ENCODE peak calls at places on chromosomes 7 and 10, in four cellular contexts. Y is A549, V is HepG2, X is K562. T is an unnamed sample.

GRCh38 chr7:73828107-73828803 is 2.5 kb upstream of the CLDN4 start:
- DNase-seq in Y (peak), V (peak), X (peak), T (no peak)

GRCh38 chr7:92627956-92628355 is 37.8 kb upstream of the FAM133B start:
- DNase-seq in Y (no peak), V (no peak), X (no peak), T (no peak)

GRCh38 chr10:21197006-21197405 is 299.9 kb upstream of the NEBL start:
- DNase-seq in V (no peak), Y (no peak), X (no peak), T (no peak)

GRCh38 chr7:40569326-40569725 is 434.5 kb downstream of the SUGCT start:
- DNase-seq in V (no peak), Y (no peak), X (no peak), T (no peak)

GRCh38 chr10:127922675-127923366 is 15.9 kb downstream of the PTPRE start:
- DNase-seq in Y (peak), X (no peak), V (peak), T (no peak)

GRCh38 chr10:107687702-107688101 is 523.2 kb upstream of the SORCS1 start:
- DNase-seq in V (no peak), X (no peak), Y (no peak), T (no peak)

GRCh38 chr7:22331704-22332103 is 25.2 kb downstream of the RAPGEF5 start:
- DNase-seq in X (no peak), Y (no peak), V (no peak), T (no peak)

GRCh38 chr7:37452346-37452745 is 3.7 kb upstream of the ELMO1 start:
- DNase-seq in Y (no peak), X (no peak), V (no peak), T (peak)

GRCh38 chr10:80199828-80200227 is 5.5 kb downstream of the ANXA11 start:
- DNase-seq in V (no peak), X (no peak), Y (no peak), T (no peak)

GRCh38 chr10:18400911-18401260 is 250.5 kb downstream of the NSUN6 start:
- DNase-seq in X (no peak), V (no peak), Y (no peak), T (peak)

GRCh38 chr7:3897430-3898385 is 596.7 kb downstream of the SDK1 start:
- DNase-seq in V (peak), Y (peak), X (peak), T (peak)

GRCh38 chr10:78443900-78444571 is 410.4 kb downstream of the RPS24 start:
- DNase-seq in V (peak), Y (no peak), X (no peak), T (no peak)

GRCh38 chr10:78450239-78450638 is 416.6 kb downstream of the RPS24 start:
- DNase-seq in X (no peak), Y (no peak), V (no peak), T (no peak)

GRCh38 chr10:6445671-6446278 is 134.3 kb downstream of the PRKCQ start:
- DNase-seq in V (peak), X (peak), Y (peak), T (peak)

GRCh38 chr10:94524146-94524545 is 21.4 kb upstream of the HELLS start:
- DNase-seq in V (no peak), Y (no peak), X (no peak), T (no peak)

GRCh38 chr7:2980406-2981102 is 63.1 kb downstream of the CARD11 start:
- DNase-seq in V (no peak), Y (no peak), X (no peak), T (no peak)

GRCh38 chr10:95363303-95363912 is 72.6 kb upstream of the PDLIM1 start:
- DNase-seq in Y (peak), V (peak), X (peak), T (no peak)

GRCh38 chr7:6619961-6620360 is 4.6 kb downstream of the ZNF853 start:
- DNase-seq in X (no peak), Y (no peak), V (no peak), T (no peak)

GRCh38 chr10:126705951-126706565 is 35.6 kb upstream of the C10orf90 start:
- DNase-seq in V (no peak), X (no peak), Y (no peak), T (no peak)

GRCh38 chr7:45157653-45158401 is at the start of gene RAMP3:
- DNase-seq in Y (no peak), V (no peak), X (no peak), T (peak)

GRCh38 chr10:75630746-75631145 is 199.3 kb downstream of the LRMDA start:
- DNase-seq in Y (no peak), X (no peak), V (peak), T (no peak)

GRCh38 chr7:22814261-22815208 is 8.1 kb downstream of the TOMM7 start:
- DNase-seq in V (peak), Y (peak), X (no peak), T (no peak)

GRCh38 chr10:44907576-44907975 is 3.6 kb upstream of the TMEM72 start:
- DNase-seq in X (no peak), Y (no peak), V (no peak), T (no peak)

GRCh38 chr10:75708060-75708459 is 276.6 kb downstream of the LRMDA start:
- DNase-seq in X (no peak), Y (no peak), V (no peak), T (no peak)

GRCh38 chr10:119805702-119806230 is 66.9 kb downstream of the MCMBP start:
- DNase-seq in Y (no peak), V (no peak), X (no peak), T (no peak)

GRCh38 chr10:101920497-101920896 is 76.9 kb upstream of the KCNIP2 start:
- DNase-seq in X (no peak), V (no peak), Y (no peak), T (no peak)

GRCh38 chr7:28466885-28467284 is 54.6 kb downstream of the CREB5 start:
- DNase-seq in X (no peak), V (no peak), Y (no peak), T (no peak)

GRCh38 chr10:67086324-67087139 is 160.7 kb downstream of the LRRTM3 start:
- DNase-seq in V (no peak), X (no peak), Y (no peak), T (no peak)

GRCh38 chr10:102504179-102504975 is 605 bp downstream of the SUFU start:
- DNase-seq in V (no peak), X (peak), Y (no peak), T (peak)

GRCh38 chr7:28093617-28094232 is 86.9 kb downstream of the JAZF1 start:
- DNase-seq in X (peak), V (peak), Y (peak), T (peak)

GRCh38 chr10:1002425-1003006 is 14.3 kb downstream of the GTPBP4 start:
- DNase-seq in Y (no peak), V (no peak), X (no peak), T (no peak)

GRCh38 chr10:29585488-29585976 is 49.2 kb downstream of the SVIL start:
- DNase-seq in V (no peak), Y (no peak), X (no peak), T (peak)

GRCh38 chr10:29584436-29584835 is 50.3 kb downstream of the SVIL start:
- DNase-seq in Y (no peak), V (no peak), X (no peak), T (no peak)

GRCh38 chr10:29579455-29579970 is 55.3 kb downstream of the SVIL start:
- DNase-seq in Y (no peak), V (no peak), X (no peak), T (no peak)

GRCh38 chr10:29586509-29586908 is 48.3 kb downstream of the SVIL start:
- DNase-seq in X (no peak), Y (no peak), V (no peak), T (no peak)

DNA sequence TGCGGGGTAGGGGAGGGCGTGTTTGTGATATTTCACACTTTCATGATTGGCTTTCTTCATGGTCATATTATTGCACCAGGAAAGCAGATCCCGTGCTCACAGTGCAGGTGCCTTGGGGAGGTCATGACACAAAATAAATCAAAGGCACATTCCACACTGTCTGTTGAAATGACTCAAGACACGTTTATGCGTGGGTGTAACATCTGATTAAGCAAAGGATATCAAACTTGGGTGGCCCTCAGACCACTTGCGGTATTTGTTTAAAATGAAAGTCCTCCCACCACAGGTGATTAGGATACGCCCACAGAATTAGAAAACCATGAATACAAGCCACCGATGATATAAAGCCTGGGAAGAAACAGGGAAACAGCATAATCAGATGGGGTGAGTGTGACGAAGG is 51.1 kb downstream of the SVIL start:
- DNase-seq in X (no peak), Y (no peak), V (no peak), T (no peak)
- TF ChIP-seq JUN in X (no peak), Y (no peak), V (no peak), T (no peak)

GRCh38 chr10:97463363-97464132 is 17.6 kb downstream of the ZDHHC16 start:
- DNase-seq in V (peak), Y (peak), X (peak), T (peak)
- TF ChIP-seq HMGXB4 in V (peak), Y (no peak), X (no peak), T (no peak)

GRCh38 chr10:46551701-46552525 is 4.5 kb downstream of the GPRIN2 start:
- DNase-seq in X (no peak), Y (no peak), V (no peak), T (peak)
- TF ChIP-seq USF2 in X (no peak), Y (no peak), V (no peak), T (no peak)

DNA sequence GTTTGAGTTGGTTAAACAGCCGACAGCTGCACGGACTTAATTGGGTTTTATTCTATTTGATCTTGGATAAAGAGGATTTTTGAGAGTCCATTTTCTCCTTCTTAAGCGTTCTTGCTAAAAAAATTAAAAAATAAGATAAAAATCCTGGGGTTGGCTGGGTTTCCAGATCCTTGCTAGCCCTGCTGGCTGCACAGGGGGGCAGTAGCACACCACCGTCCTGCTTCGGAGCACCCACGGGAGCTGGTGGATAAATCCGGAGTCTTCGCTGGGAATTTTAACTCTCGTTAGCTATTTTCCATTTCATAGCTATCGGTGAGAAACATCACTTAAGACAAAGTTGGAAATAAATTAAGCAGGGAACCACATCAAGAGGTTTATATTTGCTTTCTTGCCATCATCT is 792.1 kb downstream of the TYW1 start:
- DNase-seq in V (no peak), X (peak), Y (no peak), T (peak)
- TF ChIP-seq JUN in V (no peak), X (no peak), Y (no peak), T (no peak)

DNA sequence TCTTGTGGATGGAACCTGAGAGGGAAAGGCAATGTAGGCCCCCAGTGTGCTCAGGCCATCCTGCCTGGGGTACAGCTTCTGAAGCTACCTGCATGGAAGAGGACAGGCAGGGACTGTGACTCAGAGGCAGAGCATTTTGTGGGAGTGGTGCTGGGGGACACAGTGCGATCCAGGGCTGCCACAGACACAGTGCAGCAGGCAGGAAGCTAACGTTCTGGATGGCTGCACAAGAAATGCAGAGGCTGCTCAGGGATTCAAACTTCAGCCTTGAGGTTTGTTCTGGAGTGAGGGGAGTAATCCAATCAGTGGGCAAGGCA is 648.0 kb upstream of the IGFBP3 start:
- DNase-seq in Y (no peak), X (no peak), V (peak), T (no peak)
- TF ChIP-seq HMGXB4 in Y (no peak), X (no peak), V (no peak), T (no peak)

GRCh38 chr7:17663056-17663675 is 277.1 kb downstream of the SNX13 start:
- DNase-seq in X (no peak), V (no peak), Y (no peak), T (no peak)
- TF ChIP-seq USF2 in X (no peak), V (no peak), Y (no peak), T (no peak)

GRCh38 chr10:110597476-110597875 is 30.0 kb downstream of the SMC3 start:
- DNase-seq in X (no peak), Y (no peak), V (no peak), T (no peak)

DNA sequence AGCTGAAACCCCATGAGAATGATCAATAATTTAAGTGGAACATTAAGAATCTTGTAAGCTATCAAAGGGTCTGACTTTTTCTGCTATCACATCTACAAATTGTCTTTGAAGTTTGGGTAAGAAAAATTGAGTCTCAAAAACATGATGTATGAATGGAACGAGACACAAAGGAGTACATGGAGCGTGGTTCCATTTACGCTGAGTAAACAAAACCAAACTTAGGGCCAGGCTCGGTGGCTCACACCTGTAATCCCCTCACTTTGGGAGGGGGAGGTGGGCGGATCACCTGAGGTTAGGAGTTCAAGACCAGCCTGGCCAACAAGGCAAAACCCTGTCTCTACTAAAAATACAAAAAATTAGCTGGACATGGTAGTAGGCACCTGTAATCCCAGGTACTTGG is 24.3 kb downstream of the SMC3 start:
- DNase-seq in V (no peak), Y (no peak), X (no peak), T (no peak)
- TF ChIP-seq JUN in V (no peak), Y (no peak), X (no peak), T (no peak)

DNA sequence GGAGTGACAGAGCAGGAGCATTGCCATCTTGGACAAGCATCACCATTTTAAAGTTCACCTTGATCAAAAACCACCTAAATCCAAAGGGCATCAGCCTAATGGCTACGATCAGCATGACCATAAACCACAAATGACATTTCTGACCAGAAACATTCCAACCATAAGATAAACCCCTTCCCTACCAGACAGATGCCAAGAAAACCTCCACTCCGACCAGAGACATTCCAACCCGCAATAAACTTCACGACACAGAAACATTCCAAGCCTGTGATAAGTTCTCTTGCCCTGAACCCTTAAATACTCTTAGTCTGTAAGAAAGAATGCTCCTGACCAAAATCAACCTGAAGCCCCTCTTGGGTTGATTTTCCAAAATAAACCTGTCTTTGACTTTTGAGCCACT is 606.9 kb downstream of the POM121L12 start:
- DNase-seq in X (no peak), V (no peak), Y (no peak), T (no peak)
- TF ChIP-seq HMGXB4 in X (no peak), V (no peak), Y (no peak), T (no peak)

GRCh38 chr10:73884017-73884416 is 9.7 kb upstream of the CAMK2G start:
- DNase-seq in X (no peak), Y (no peak), V (no peak), T (no peak)

GRCh38 chr10:73887038-73888015 is 13.0 kb upstream of the CAMK2G start:
- DNase-seq in Y (peak), X (no peak), V (no peak), T (no peak)

GRCh38 chr10:73888514-73888913 is 14.2 kb upstream of the CAMK2G start:
- DNase-seq in X (no peak), Y (no peak), V (no peak), T (no peak)

GRCh38 chr10:73886625-73887024 is 12.3 kb upstream of the CAMK2G start:
- DNase-seq in V (no peak), Y (no peak), X (no peak), T (no peak)

DNA sequence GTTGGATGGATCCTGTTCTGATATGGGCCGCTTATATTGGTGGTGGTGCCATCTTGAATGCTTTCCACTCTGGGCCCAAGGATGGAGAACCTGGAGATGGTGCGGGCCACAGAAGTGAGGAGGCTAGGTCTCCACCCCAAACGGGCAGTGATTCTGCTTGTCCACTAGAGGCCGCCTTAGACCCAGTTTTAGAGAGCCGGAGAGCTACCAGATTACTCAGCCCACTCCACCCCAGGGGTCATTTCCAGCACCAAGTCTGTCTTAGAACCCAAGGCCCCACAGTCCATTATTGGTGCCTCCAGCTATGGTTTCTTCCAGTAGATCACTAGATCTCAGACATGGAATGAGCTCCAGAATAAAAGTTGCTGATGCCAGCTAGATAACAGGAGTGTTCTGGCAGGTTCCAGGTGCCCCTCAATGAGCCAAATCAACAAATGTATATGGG is 11.8 kb upstream of the CAMK2G start:
- DNase-seq in Y (peak), X (peak), V (peak), T (peak)
- TF ChIP-seq USF2 in Y (no peak), X (no peak), V (no peak), T (no peak)

GRCh38 chr7:21191317-21192073 is 236.4 kb upstream of the SP4 start:
- DNase-seq in Y (no peak), X (no peak), V (no peak), T (no peak)

GRCh38 chr7:21192662-21193061 is 235.2 kb upstream of the SP4 start:
- DNase-seq in V (no peak), Y (no peak), X (no peak), T (no peak)

GRCh38 chr7:21193895-21194294 is 234.0 kb upstream of the SP4 start:
- DNase-seq in Y (no peak), X (no peak), V (no peak), T (peak)

GRCh38 chr7:21198929-21199328 is 229.0 kb upstream of the SP4 start:
- DNase-seq in X (no peak), V (no peak), Y (no peak), T (no peak)

DNA sequence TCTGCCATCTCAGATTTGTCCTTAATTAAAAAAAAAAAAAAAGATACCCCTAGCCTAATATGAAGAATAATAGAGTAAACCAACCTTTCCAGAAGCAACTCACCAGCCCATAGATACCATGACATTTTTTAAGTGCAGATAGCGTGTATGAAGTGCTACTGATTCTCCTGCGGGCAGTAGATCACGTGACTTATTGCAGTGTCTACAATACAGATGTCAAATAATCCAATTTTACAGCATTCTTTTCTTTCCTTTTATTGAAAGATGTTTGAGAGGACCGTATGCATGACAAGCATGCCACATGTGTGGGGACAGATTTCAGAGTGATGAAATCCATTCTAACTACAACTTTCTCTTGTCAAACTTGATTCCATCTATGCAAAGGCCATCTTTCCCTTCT is 232.9 kb upstream of the SP4 start:
- DNase-seq in X (no peak), V (no peak), Y (no peak), T (no peak)
- TF ChIP-seq JUN in X (no peak), V (no peak), Y (no peak), T (no peak)

T was measured in WTC11.